ENCODE peak calls at places on chromosomes 16 and 17, in five cellular contexts. R, H, Q, G and C are unnamed samples.
A peak's percentile ranks its signal among the peaks of the same experiment; 100 is the strongest.

GRCh38 chr16:89136931-89137330 is 34.6 kb upstream of the CDH15 start:
- DNase-seq in R (peak; percentile 60), G (no peak), H (no peak), Q (no peak), C (no peak)

GRCh38 chr17:1582374-1582773 is 19.8 kb upstream of the PITPNA start:
- DNase-seq in R (no peak), G (no peak), H (no peak), Q (no peak), C (no peak)

GRCh38 chr17:56699186-56699895 is 105.8 kb downstream of the NOG start:
- DNase-seq in Q (peak; percentile 63), G (no peak), H (no peak), R (peak; percentile 90), C (no peak)

GRCh38 chr16:2473425-2473926 is 1.5 kb upstream of the TBC1D24 start:
- DNase-seq in G (no peak), Q (no peak), R (peak; percentile 84), H (peak; percentile 46), C (no peak)

GRCh38 chr17:46771601-46772012 is 46.9 kb downstream of the WNT3 start:
- DNase-seq in G (no peak), R (no peak), H (no peak), Q (no peak), C (no peak)

GRCh38 chr16:83689385-83689831 is 118.4 kb upstream of the HSBP1 start:
- DNase-seq in H (no peak), R (no peak), Q (no peak), G (no peak), C (no peak)

GRCh38 chr16:661184-661821 is 6.6 kb upstream of the RHOT2 start:
- DNase-seq in R (no peak), Q (no peak), G (no peak), H (no peak), C (no peak)

GRCh38 chr17:56973520-56973919 is 4.4 kb upstream of the SCPEP1 start:
- DNase-seq in Q (no peak), G (no peak), H (no peak), R (no peak), C (no peak)

GRCh38 chr17:49557204-49558024 is 18.3 kb upstream of the NXPH3 start:
- DNase-seq in R (no peak), G (no peak), H (no peak), Q (no peak), C (no peak)

GRCh38 chr17:44902135-44902760 is 3.0 kb upstream of the EFTUD2 start:
- DNase-seq in Q (no peak), R (no peak), G (no peak), H (no peak), C (peak; percentile 61)

DNA sequence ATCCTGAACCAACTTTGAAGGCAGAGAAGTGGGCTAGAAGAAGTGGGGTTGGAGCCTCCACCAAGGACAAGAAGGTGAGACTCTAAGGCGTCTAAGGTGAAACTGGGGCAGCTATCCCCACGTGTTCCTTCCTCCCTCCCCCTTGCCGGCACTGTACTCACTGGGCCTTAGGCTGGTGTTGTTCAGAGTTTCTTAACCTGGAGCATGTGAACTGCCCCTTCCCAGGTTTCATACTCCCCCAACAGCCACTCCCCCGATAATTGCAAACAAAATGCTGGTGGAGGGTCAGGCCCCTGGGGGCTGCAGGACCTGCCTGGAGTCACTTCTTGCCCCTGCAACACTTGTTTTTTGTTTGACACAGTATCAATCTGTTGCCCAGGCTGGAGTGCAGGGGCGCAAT is 7.3 kb upstream of the SOCS3 start:
- DNase-seq in Q (no peak), R (no peak), H (no peak), G (no peak), C (no peak)
- H3K27ac ChIP-seq in Q (no peak overlapping the region), R (no peak overlapping the region), H (no peak overlapping the region), G (no peak overlapping the region), C (no peak overlapping the region)

DNA sequence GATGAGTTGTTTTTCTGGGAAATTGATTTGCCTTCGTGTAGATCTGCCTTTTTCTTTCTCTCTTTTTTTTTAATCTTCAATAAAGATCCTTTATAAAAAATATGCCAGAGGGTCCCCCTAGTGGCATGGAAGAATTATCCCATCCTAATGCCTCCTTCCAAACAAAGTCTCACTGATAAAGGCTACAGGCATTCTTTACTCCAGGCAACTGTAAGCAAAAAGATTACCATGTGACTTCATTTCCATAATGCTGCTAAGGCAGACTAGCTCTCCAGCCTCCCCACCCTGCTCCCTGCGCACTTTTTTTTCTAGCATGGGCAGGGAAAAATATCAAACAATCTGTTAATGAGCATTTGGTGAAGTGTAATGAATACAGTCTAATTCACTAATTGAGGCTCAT is 220.2 kb upstream of the CDH8 start:
- DNase-seq in Q (no peak), G (no peak), R (no peak), H (no peak), C (no peak)
- TF ChIP-seq CTCF in Q (no peak), G (no peak), R (no peak), H (no peak), C (no peak)

GRCh38 chr17:11636771-11637170 is 38.5 kb downstream of the DNAH9 start:
- DNase-seq in H (no peak), R (no peak), Q (no peak), G (no peak), C (no peak)
- H3K4me3 ChIP-seq in H (no peak overlapping the region), R (no peak overlapping the region), Q (no peak overlapping the region), G (no peak overlapping the region), C (no peak overlapping the region)

GRCh38 chr16:75234856-75235696 is 16.3 kb downstream of the CTRB1 start:
- DNase-seq in H (peak; percentile 44), Q (no peak), G (no peak), R (peak; percentile 76), C (no peak)
- H3K27ac ChIP-seq in H (no peak overlapping the region), Q (peak overlapping the region; percentile 7), G (no peak overlapping the region), R (no peak overlapping the region), C (peak overlapping the region; percentile 94)

GRCh38 chr16:47143677-47144558 is at the start of gene NETO2:
- DNase-seq in G (no peak), H (peak; percentile 54), R (peak; percentile 81), Q (peak; percentile 59), C (no peak)
- TF ChIP-seq CTCF in G (peak; percentile 39), H (no peak), R (peak; percentile 20), Q (peak; percentile 15), C (no peak)

DNA sequence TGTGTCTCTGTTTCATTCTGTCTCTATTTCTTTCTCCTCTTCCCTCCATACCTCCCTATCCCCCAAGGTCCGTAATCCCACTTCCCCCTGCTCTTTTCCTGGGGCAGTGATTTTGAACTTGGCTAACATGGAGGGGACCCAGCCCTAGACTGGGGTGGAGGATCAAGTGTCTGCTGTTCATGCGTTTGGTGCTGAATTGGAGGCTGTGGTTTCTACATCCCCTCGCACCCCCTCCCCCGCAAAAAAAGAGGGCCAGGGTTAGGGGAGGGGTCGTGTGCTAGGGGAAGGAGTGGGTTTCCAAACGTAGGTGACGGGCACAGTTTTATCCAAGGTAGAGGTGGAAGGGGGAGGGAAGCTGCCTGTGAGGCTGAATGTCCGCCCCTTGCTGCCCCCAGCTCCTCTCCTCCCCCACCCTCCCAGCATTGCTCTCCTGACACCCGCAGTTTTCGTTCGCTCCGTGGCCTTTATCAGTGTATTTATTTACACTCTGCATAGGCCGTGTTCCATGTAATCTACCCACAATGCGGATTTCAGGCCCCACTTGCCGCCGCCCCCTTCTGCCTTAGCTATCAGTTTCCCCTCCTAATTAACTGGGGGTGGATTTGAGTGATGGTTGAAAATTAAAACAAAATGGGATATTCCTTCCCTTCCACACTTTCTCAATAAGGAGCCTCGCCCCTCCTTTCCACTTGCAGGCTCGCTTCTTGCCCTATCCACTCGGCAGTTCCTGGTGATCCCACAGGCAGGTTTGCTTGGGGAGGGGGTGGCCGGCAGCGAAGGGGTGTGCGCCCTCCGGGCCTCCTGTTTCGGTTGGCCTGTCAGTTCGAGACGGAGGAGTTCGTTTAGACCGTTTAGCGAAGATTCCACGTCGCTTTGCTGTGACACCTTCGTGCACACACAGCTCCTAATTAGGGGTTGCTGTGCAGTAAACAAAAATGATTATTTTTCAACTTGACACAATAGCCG is 2.0 kb downstream of the GNAO1 start:
- DNase-seq in H (no peak), G (no peak), R (no peak), Q (no peak), C (no peak)
- H3K4me3 ChIP-seq in H (no peak overlapping the region), G (no peak overlapping the region), R (no peak overlapping the region), Q (no peak overlapping the region), C (peak overlapping the region; percentile 89)

GRCh38 chr16:68021490-68021889 is 1.5 kb downstream of the DDX28 start:
- DNase-seq in G (no peak), H (no peak), Q (no peak), R (no peak), C (no peak)

GRCh38 chr16:68019167-68019680 is 3.5 kb upstream of the DPEP2NB start:
- DNase-seq in H (no peak), R (no peak), G (no peak), Q (no peak), C (no peak)

GRCh38 chr16:68022278-68022727 is 729 bp downstream of the DDX28 start:
- DNase-seq in H (peak; percentile 25), Q (no peak), R (peak; percentile 78), G (no peak), C (no peak)

DNA sequence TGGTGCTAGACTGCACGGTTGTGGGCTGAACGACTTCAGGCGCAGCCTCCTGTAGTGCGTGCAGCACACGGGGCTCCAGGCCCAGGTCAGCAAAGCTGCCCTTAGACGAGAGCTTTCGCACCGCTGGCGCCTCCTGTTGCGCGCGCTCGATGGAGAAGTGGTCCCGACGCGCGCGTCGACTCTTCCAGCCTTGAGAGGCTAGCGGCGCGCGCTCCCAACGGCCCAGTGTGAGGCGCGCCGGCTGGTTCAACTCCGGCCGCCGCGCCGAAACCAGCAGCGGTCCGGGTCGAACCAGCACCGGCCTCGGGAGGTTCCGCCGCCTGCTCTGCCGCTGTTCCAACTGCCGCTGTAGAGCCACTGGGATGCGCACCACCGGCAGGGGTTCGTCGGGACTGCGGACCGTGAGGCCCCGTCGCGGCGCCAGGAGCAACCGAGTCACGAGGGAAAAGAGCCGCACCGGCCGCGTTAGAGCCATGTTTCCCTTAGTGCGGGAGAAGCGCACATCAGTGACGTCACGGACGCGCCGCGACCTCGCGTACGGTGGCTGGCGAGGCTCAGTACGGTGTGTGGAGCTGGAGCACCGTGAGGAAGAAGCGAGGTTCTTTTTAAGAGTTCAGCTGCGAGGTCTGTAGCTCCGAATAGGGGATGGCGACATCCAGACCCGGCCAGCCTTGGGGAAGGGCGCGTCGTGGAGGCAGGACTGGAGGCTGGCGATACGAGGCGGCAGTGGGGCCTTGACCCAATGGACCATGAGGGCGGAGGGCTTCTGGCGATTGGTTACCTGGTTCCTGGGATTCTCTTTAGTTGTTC is at the start of the genes DDX28 and DUS2:
- DNase-seq in G (peak; percentile 62), H (peak; percentile 95), R (peak; percentile 96), Q (peak; percentile 93), C (peak; percentile 92)
- H3K27ac ChIP-seq in G (peak within 1 kb of the TSS; percentile 92), H (peak within 1 kb of the TSS; percentile 77), R (peak within 1 kb of the TSS; percentile 63), Q (peak within 1 kb of the TSS; percentile 82), C (peak within 1 kb of the TSS; percentile 92)